ENCODE peak calls at places on chromosome 15, in seven cellular contexts. One of them, this sample, is unnamed. For H3K4me1, the result is how much of the 10 kb centered on the place peaks cover.

GRCh38 chr15:70799667-70800450 is 36.5 kb upstream of the UACA start:
- DNase-seq in ovary: peak
- DNase-seq in uterus: no peak
- DNase-seq in right lobe of liver: peak
- DNase-seq in vagina: no peak
- DNase-seq in endothelial cell of umbilical vein: peak
- DNase-seq in gastrocnemius medialis: no peak
- DNase-seq in this sample: no peak

GRCh38 chr15:76149291-76149910 is 89.6 kb downstream of the TMEM266 start:
- DNase-seq in ovary: no peak
- DNase-seq in uterus: no peak
- DNase-seq in right lobe of liver: no peak
- DNase-seq in vagina: no peak
- DNase-seq in endothelial cell of umbilical vein: no peak
- DNase-seq in gastrocnemius medialis: no peak
- DNase-seq in this sample: no peak

GRCh38 chr15:73054417-73054963 is 2.2 kb downstream of the NEO1 start:
- DNase-seq in ovary: no peak
- DNase-seq in uterus: no peak
- DNase-seq in right lobe of liver: no peak
- DNase-seq in vagina: no peak
- DNase-seq in endothelial cell of umbilical vein: no peak
- DNase-seq in gastrocnemius medialis: no peak
- DNase-seq in this sample: no peak

GRCh38 chr15:60364306-60364924 is 33.4 kb downstream of the ANXA2 start:
- DNase-seq in ovary: no peak
- DNase-seq in uterus: no peak
- DNase-seq in right lobe of liver: no peak
- DNase-seq in vagina: no peak
- DNase-seq in endothelial cell of umbilical vein: no peak
- DNase-seq in gastrocnemius medialis: no peak
- DNase-seq in this sample: no peak

GRCh38 chr15:57235865-57236264 is 140.4 kb upstream of the CGNL1 start:
- DNase-seq in ovary: no peak
- DNase-seq in uterus: no peak
- DNase-seq in right lobe of liver: no peak
- DNase-seq in vagina: no peak
- DNase-seq in endothelial cell of umbilical vein: peak
- DNase-seq in gastrocnemius medialis: no peak
- DNase-seq in this sample: no peak

GRCh38 chr15:86336051-86336788 is 256.5 kb downstream of the AGBL1 start:
- DNase-seq in ovary: no peak
- DNase-seq in uterus: no peak
- DNase-seq in right lobe of liver: no peak
- DNase-seq in vagina: no peak
- DNase-seq in endothelial cell of umbilical vein: no peak
- DNase-seq in gastrocnemius medialis: no peak
- DNase-seq in this sample: no peak

GRCh38 chr15:58696740-58697139 is 52.8 kb downstream of the ADAM10 start:
- DNase-seq in ovary: no peak
- DNase-seq in uterus: no peak
- DNase-seq in right lobe of liver: no peak
- DNase-seq in vagina: no peak
- DNase-seq in endothelial cell of umbilical vein: no peak
- DNase-seq in gastrocnemius medialis: no peak
- DNase-seq in this sample: no peak

GRCh38 chr15:81018197-81018596 is 17.5 kb downstream of the TLNRD1 start:
- DNase-seq in ovary: no peak
- DNase-seq in uterus: no peak
- DNase-seq in right lobe of liver: no peak
- DNase-seq in vagina: no peak
- DNase-seq in endothelial cell of umbilical vein: no peak
- DNase-seq in gastrocnemius medialis: no peak
- DNase-seq in this sample: no peak

GRCh38 chr15:48802257-48802656 is 8.6 kb downstream of the CEP152 start:
- DNase-seq in ovary: no peak
- DNase-seq in uterus: no peak
- DNase-seq in right lobe of liver: no peak
- DNase-seq in vagina: no peak
- DNase-seq in endothelial cell of umbilical vein: no peak
- DNase-seq in gastrocnemius medialis: no peak
- DNase-seq in this sample: no peak

GRCh38 chr15:63388511-63388910 is 6.9 kb upstream of the CA12 start:
- DNase-seq in ovary: no peak
- DNase-seq in uterus: no peak
- DNase-seq in right lobe of liver: no peak
- DNase-seq in vagina: no peak
- DNase-seq in endothelial cell of umbilical vein: no peak
- DNase-seq in gastrocnemius medialis: no peak
- DNase-seq in this sample: no peak

GRCh38 chr15:59953392-59953883 is 50.7 kb upstream of the FOXB1 start:
- DNase-seq in ovary: no peak
- DNase-seq in uterus: no peak
- DNase-seq in right lobe of liver: no peak
- DNase-seq in vagina: no peak
- DNase-seq in endothelial cell of umbilical vein: no peak
- DNase-seq in gastrocnemius medialis: no peak
- DNase-seq in this sample: no peak

GRCh38 chr15:70505411-70505919 is 257.9 kb downstream of the UACA start:
- DNase-seq in ovary: no peak
- DNase-seq in uterus: no peak
- DNase-seq in right lobe of liver: no peak
- DNase-seq in vagina: no peak
- DNase-seq in endothelial cell of umbilical vein: peak
- DNase-seq in gastrocnemius medialis: no peak
- DNase-seq in this sample: peak

GRCh38 chr15:57310876-57311275 is 65.4 kb upstream of the CGNL1 start:
- DNase-seq in ovary: no peak
- DNase-seq in uterus: no peak
- DNase-seq in right lobe of liver: no peak
- DNase-seq in vagina: no peak
- DNase-seq in endothelial cell of umbilical vein: no peak
- DNase-seq in gastrocnemius medialis: no peak
- DNase-seq in this sample: no peak

GRCh38 chr15:55916666-55917409 is 76.6 kb downstream of the NEDD4 start:
- DNase-seq in ovary: no peak
- DNase-seq in uterus: no peak
- DNase-seq in right lobe of liver: no peak
- DNase-seq in vagina: no peak
- DNase-seq in endothelial cell of umbilical vein: no peak
- DNase-seq in gastrocnemius medialis: no peak
- DNase-seq in this sample: no peak

GRCh38 chr15:58453931-58454793 is 22.4 kb downstream of the LIPC start:
- DNase-seq in ovary: no peak
- DNase-seq in uterus: no peak
- DNase-seq in right lobe of liver: no peak
- DNase-seq in vagina: no peak
- DNase-seq in endothelial cell of umbilical vein: no peak
- DNase-seq in gastrocnemius medialis: no peak
- DNase-seq in this sample: no peak

GRCh38 chr15:58549013-58549779 is 117.4 kb downstream of the LIPC start:
- DNase-seq in ovary: no peak
- DNase-seq in uterus: no peak
- DNase-seq in right lobe of liver: peak
- DNase-seq in vagina: peak
- DNase-seq in endothelial cell of umbilical vein: no peak
- DNase-seq in gastrocnemius medialis: no peak
- DNase-seq in this sample: no peak

GRCh38 chr15:74390552-74391288 is 23.3 kb upstream of the CYP11A1 start:
- DNase-seq in ovary: no peak
- DNase-seq in uterus: no peak
- DNase-seq in right lobe of liver: no peak
- DNase-seq in vagina: no peak
- DNase-seq in endothelial cell of umbilical vein: no peak
- DNase-seq in gastrocnemius medialis: no peak
- DNase-seq in this sample: no peak
- H3K4me1 ChIP-seq in ovary: under half
- H3K4me1 ChIP-seq in uterus: under half
- H3K4me1 ChIP-seq in right lobe of liver: under half
- H3K4me1 ChIP-seq in vagina: under half
- H3K4me1 ChIP-seq in endothelial cell of umbilical vein: under half
- H3K4me1 ChIP-seq in gastrocnemius medialis: under half
- H3K4me1 ChIP-seq in this sample: under half

GRCh38 chr15:45402955-45403892 is 24.9 kb upstream of the GATM start:
- DNase-seq in ovary: no peak
- DNase-seq in uterus: peak
- DNase-seq in right lobe of liver: peak
- DNase-seq in vagina: no peak
- DNase-seq in endothelial cell of umbilical vein: peak
- DNase-seq in gastrocnemius medialis: no peak
- DNase-seq in this sample: peak
- TF ChIP-seq POLR2A in ovary: no peak
- TF ChIP-seq POLR2A in uterus: no peak
- TF ChIP-seq POLR2A in right lobe of liver: no peak
- TF ChIP-seq POLR2A in vagina: no peak
- TF ChIP-seq POLR2A in endothelial cell of umbilical vein: no peak
- TF ChIP-seq POLR2A in gastrocnemius medialis: peak
- TF ChIP-seq POLR2A in this sample: no peak

DNA sequence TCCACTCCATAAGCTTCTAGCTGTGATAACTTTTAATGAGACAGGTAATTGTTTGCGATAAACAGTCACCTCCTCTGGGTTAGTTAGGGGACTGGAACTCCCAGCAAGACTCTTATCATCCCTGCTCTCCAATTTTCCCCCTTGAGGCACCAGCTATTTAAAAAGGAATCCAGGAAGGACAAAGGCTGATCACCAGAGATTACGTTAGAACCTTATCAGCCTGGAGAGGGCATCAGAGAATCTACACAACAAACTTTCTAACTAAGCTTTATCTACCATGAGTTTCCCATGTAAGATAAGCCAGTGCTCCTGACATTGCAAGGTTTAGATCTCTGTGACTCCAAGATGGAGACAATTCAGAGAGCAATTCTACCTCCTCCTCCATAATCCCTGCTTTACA is 31.3 kb downstream of the GPR176 start:
- DNase-seq in ovary: no peak
- DNase-seq in uterus: no peak
- DNase-seq in right lobe of liver: no peak
- DNase-seq in vagina: no peak
- DNase-seq in endothelial cell of umbilical vein: no peak
- DNase-seq in gastrocnemius medialis: no peak
- DNase-seq in this sample: no peak
- TF ChIP-seq CTCF in ovary: no peak
- TF ChIP-seq CTCF in uterus: no peak
- TF ChIP-seq CTCF in right lobe of liver: no peak
- TF ChIP-seq CTCF in vagina: no peak
- TF ChIP-seq CTCF in endothelial cell of umbilical vein: no peak
- TF ChIP-seq CTCF in gastrocnemius medialis: no peak
- TF ChIP-seq CTCF in this sample: no peak

GRCh38 chr15:51181221-51181620 is 86.5 kb upstream of the TNFAIP8L3 start:
- DNase-seq in ovary: no peak
- DNase-seq in uterus: no peak
- DNase-seq in right lobe of liver: no peak
- DNase-seq in vagina: no peak
- DNase-seq in endothelial cell of umbilical vein: no peak
- DNase-seq in gastrocnemius medialis: no peak
- DNase-seq in this sample: no peak
- H3K4me1 ChIP-seq in ovary: under half
- H3K4me1 ChIP-seq in uterus: under half
- H3K4me1 ChIP-seq in right lobe of liver: under half
- H3K4me1 ChIP-seq in vagina: under half
- H3K4me1 ChIP-seq in endothelial cell of umbilical vein: under half
- H3K4me1 ChIP-seq in gastrocnemius medialis: under half
- H3K4me1 ChIP-seq in this sample: under half

DNA sequence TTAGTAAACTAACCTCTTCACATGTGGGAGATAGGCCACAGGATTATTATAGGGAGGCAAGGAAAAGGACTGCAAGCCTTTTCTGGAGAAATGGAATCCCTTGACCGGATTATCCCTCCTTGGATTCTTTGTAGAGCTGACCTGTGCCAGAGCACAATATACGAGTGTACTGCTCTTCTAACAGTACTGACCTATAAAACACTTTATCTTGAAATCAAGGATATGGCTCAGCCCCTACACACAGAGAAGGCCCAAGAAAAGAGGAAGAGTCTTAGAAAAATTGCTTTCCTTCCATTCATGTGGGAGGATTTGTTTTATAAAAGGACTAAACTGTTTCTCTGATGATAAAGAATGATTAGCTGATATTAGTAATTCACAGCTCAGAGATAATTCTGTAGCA is 42.2 kb downstream of the DMXL2 start:
- DNase-seq in ovary: no peak
- DNase-seq in uterus: no peak
- DNase-seq in right lobe of liver: no peak
- DNase-seq in vagina: no peak
- DNase-seq in endothelial cell of umbilical vein: peak
- DNase-seq in gastrocnemius medialis: no peak
- DNase-seq in this sample: no peak
- TF ChIP-seq POLR2A in ovary: no peak
- TF ChIP-seq POLR2A in uterus: no peak
- TF ChIP-seq POLR2A in right lobe of liver: no peak
- TF ChIP-seq POLR2A in vagina: no peak
- TF ChIP-seq POLR2A in endothelial cell of umbilical vein: no peak
- TF ChIP-seq POLR2A in gastrocnemius medialis: no peak
- TF ChIP-seq POLR2A in this sample: no peak

DNA sequence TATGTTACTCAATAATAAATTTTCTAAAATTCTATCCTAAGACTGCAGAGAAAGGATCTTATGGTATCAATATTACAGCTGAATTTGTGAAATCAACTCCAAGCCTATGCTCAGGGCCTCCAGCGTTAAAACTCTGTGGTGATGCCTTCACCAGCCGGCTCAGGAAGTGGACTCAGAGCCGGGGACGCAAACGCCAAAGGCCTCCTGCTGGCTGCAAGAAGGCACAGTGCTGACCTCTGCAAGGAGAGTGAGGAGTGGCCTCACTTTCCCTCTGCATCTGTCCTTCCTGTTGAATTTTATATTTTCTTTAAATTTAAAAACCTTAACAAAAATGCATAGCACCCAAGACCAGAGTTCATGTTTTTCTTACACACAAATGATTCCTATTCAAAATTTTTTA is 48.5 kb downstream of the HERC2 start:
- DNase-seq in ovary: no peak
- DNase-seq in uterus: no peak
- DNase-seq in right lobe of liver: no peak
- DNase-seq in vagina: no peak
- DNase-seq in endothelial cell of umbilical vein: peak
- DNase-seq in gastrocnemius medialis: no peak
- DNase-seq in this sample: no peak
- TF ChIP-seq CTCF in ovary: no peak
- TF ChIP-seq CTCF in uterus: no peak
- TF ChIP-seq CTCF in right lobe of liver: no peak
- TF ChIP-seq CTCF in vagina: no peak
- TF ChIP-seq CTCF in endothelial cell of umbilical vein: peak
- TF ChIP-seq CTCF in gastrocnemius medialis: no peak
- TF ChIP-seq CTCF in this sample: no peak

GRCh38 chr15:43932036-43932435 is 105.2 kb downstream of the WDR76 start:
- DNase-seq in ovary: no peak
- DNase-seq in uterus: no peak
- DNase-seq in right lobe of liver: no peak
- DNase-seq in vagina: no peak
- DNase-seq in endothelial cell of umbilical vein: no peak
- DNase-seq in gastrocnemius medialis: no peak
- DNase-seq in this sample: no peak
- H3K4me1 ChIP-seq in ovary: under half
- H3K4me1 ChIP-seq in uterus: under half
- H3K4me1 ChIP-seq in right lobe of liver: under half
- H3K4me1 ChIP-seq in vagina: under half
- H3K4me1 ChIP-seq in endothelial cell of umbilical vein: under half
- H3K4me1 ChIP-seq in gastrocnemius medialis: under half
- H3K4me1 ChIP-seq in this sample: under half